ENCODE peak calls at places on chromosomes 6 and 20, in five cellular contexts. U, B, I, D and Y are unnamed samples.

GRCh38 chr6:35737413-35738211 is 780 bp downstream of the ARMC12 start:
- DNase-seq in I (no peak), B (peak; percentile 75), D (no peak), U (peak; percentile 91), Y (peak; percentile 45)

GRCh38 chr20:58634121-58634817 is 16.8 kb upstream of the STX16 start:
- DNase-seq in U (no peak), D (peak; percentile 19), I (peak; percentile 51), B (no peak), Y (peak; percentile 60)

GRCh38 chr20:46308258-46309157 is at the start of gene CDH22:
- DNase-seq in B (peak; percentile 35), I (peak; percentile 44), D (peak; percentile 46), U (peak; percentile 20), Y (peak; percentile 28)

GRCh38 chr6:118263929-118264486 is 284.1 kb upstream of the PLN start:
- DNase-seq in D (no peak), U (peak; percentile 6), B (peak; percentile 27), I (no peak), Y (no peak)

GRCh38 chr6:3356824-3357420 is 98.2 kb downstream of the PSMG4 start:
- DNase-seq in D (no peak), U (no peak), B (no peak), I (no peak), Y (no peak)

GRCh38 chr6:28789553-28790083 is 134.2 kb downstream of the TRIM27 start:
- DNase-seq in U (peak; percentile 13), D (no peak), B (peak; percentile 82), I (peak; percentile 41), Y (peak; percentile 26)

GRCh38 chr6:48881551-48881950 is 581.5 kb downstream of the MMUT start:
- DNase-seq in B (no peak), I (no peak), D (no peak), U (no peak), Y (no peak)

GRCh38 chr6:83696674-83697073 is 12.2 kb downstream of the SNAP91 start:
- DNase-seq in D (no peak), I (no peak), U (no peak), B (peak; percentile 77), Y (no peak)

GRCh38 chr6:1031671-1032070 is 280.2 kb upstream of the FOXQ1 start:
- DNase-seq in I (no peak), D (no peak), B (no peak), U (no peak), Y (no peak)

GRCh38 chr6:130943738-130944137 is 116.5 kb downstream of the SMLR1 start:
- DNase-seq in D (no peak), B (no peak), I (no peak), U (no peak), Y (no peak)

GRCh38 chr20:57837208-57838035 is 127.6 kb upstream of the PMEPA1 start:
- DNase-seq in B (no peak), I (no peak), D (no peak), U (no peak), Y (no peak)

GRCh38 chr20:37897008-37897548 is 5.8 kb upstream of the VSTM2L start:
- DNase-seq in D (no peak), B (no peak), U (peak; percentile 14), I (no peak), Y (no peak)

GRCh38 chr20:19045366-19045765 is 167.1 kb upstream of the SLC24A3 start:
- DNase-seq in U (no peak), I (no peak), D (no peak), B (no peak), Y (no peak)